ENCODE peak calls at places on chromosomes 4 and X, in eight cellular contexts. T is AG20443; C is ascending aorta; L is SJSA1; Q is GM23338; M is body of pancreas; R is Jurkat, Clone E6-1; Y is DMS153. I is an unnamed sample.

GRCh38 chr4:69836321-69836720 is 23.6 kb downstream of the SULT1E1 start:
- DNase-seq in T (no peak), C (no peak), L (no peak), Q (no peak), M (no peak), R (no peak), Y (no peak), I (no peak)

GRCh38 chr4:145320269-145320668 is 139.9 kb upstream of the OTUD4 start:
- DNase-seq in T (peak; percentile 26), C (no peak), L (no peak), Q (no peak), M (no peak), R (no peak), Y (no peak), I (no peak)

GRCh38 chr4:124953059-124953850 is 240.7 kb upstream of the ANKRD50 start:
- DNase-seq in T (peak; percentile 14), C (no peak), L (no peak), Q (no peak), M (no peak), R (no peak), Y (no peak), I (peak; percentile 90)

GRCh38 chrX:46649421-46650260 is 76.1 kb downstream of the CHST7 start:
- DNase-seq in T (peak; percentile 35), C (no peak), L (no peak), Q (peak; percentile 71), M (peak; percentile 26), R (peak; percentile 7), Y (no peak), I (no peak)

GRCh38 chr4:110193822-110194761 is 4.3 kb downstream of the ELOVL6 start:
- DNase-seq in T (peak; percentile 37), C (peak; percentile 43), L (peak; percentile 62), Q (peak; percentile 89), M (peak; percentile 84), R (peak; percentile 96), Y (peak; percentile 88), I (peak; percentile 94)

GRCh38 chr4:146709956-146710355 is 71.3 kb downstream of the POU4F2 start:
- DNase-seq in T (no peak), C (no peak), L (no peak), Q (no peak), M (no peak), R (no peak), Y (no peak), I (no peak)

GRCh38 chrX:22110729-22111494 is 78.8 kb downstream of the PHEX start:
- DNase-seq in T (no peak), C (no peak), L (no peak), Q (no peak), M (peak; percentile 45), R (no peak), Y (no peak), I (peak; percentile 75)

GRCh38 chr4:160592258-160592657 is 1489.4 kb downstream of the RAPGEF2 start:
- DNase-seq in T (no peak), C (no peak), L (no peak), Q (peak; percentile 53), M (no peak), R (no peak), Y (no peak), I (no peak)

GRCh38 chr4:26183017-26183416 is 137.8 kb upstream of the RBPJ start:
- DNase-seq in T (no peak), C (no peak), L (no peak), Q (no peak), M (no peak), R (no peak), Y (no peak), I (peak; percentile 57)

GRCh38 chrX:119223784-119224183 is 12.3 kb upstream of the PGRMC1 start:
- DNase-seq in T (no peak), C (no peak), L (no peak), Q (no peak), M (no peak), R (no peak), Y (no peak), I (no peak)

GRCh38 chrX:2710496-2710895 is 19.4 kb downstream of the CD99 start:
- DNase-seq in T (no peak), C (no peak), L (no peak), Q (peak; percentile 57), M (no peak), R (no peak), Y (no peak), I (no peak)

GRCh38 chr4:77264826-77265225 is 107.8 kb downstream of the CCNG2 start:
- DNase-seq in T (no peak), C (no peak), L (no peak), Q (no peak), M (no peak), R (no peak), Y (no peak), I (no peak)